ENCODE peak calls at places on chromosomes 2 and 18, in five cellular contexts. V is H9, A is H1, M is neuronal stem cell, E is mesenchymal stem cell. D is an unnamed sample.

GRCh38 chr2:180497621-180498152 is 482.7 kb upstream of the UBE2E3 start:
- DNase-seq in M (no peak), V (no peak), A (no peak), E (no peak), D (no peak)

GRCh38 chr2:38560092-38560491 is 42.6 kb downstream of the HNRNPLL start:
- DNase-seq in V (no peak), M (no peak), E (no peak), A (no peak), D (no peak)

GRCh38 chr18:55318864-55319516 is 269.0 kb downstream of the TCF4 start:
- DNase-seq in E (peak), A (no peak), M (no peak), V (no peak), D (no peak)

GRCh38 chr2:238691596-238692491 is 156.0 kb upstream of the TWIST2 start:
- DNase-seq in M (no peak), E (no peak), A (no peak), V (no peak), D (peak)

GRCh38 chr2:161136194-161136593 is 24.0 kb upstream of the TANK start:
- DNase-seq in M (no peak), V (no peak), E (peak), A (no peak), D (no peak)

GRCh38 chr18:48859311-48860275 is 91.2 kb downstream of the SMAD7 start:
- DNase-seq in V (peak), M (peak), E (no peak), A (no peak), D (no peak)

GRCh38 chr18:28177828-28178635 is 1.1 kb upstream of the CDH2 start:
- DNase-seq in E (peak), M (peak), A (no peak), V (peak), D (no peak)

GRCh38 chr2:40138327-40138726 is 313.6 kb downstream of the SLC8A1 start:
- DNase-seq in V (no peak), M (no peak), E (no peak), A (no peak), D (no peak)

GRCh38 chr2:28958689-28959088 is 22.4 kb upstream of the TOGARAM2 start:
- DNase-seq in M (peak), V (peak), A (no peak), E (peak), D (peak)

GRCh38 chr2:19474128-19474527 is 115.7 kb upstream of the OSR1 start:
- DNase-seq in E (peak), V (no peak), M (no peak), A (no peak), D (no peak)

GRCh38 chr2:215657844-215658243 is 222.0 kb upstream of the FN1 start:
- DNase-seq in A (peak), V (no peak), M (no peak), E (peak), D (no peak)

GRCh38 chr2:193584522-193584938 is 1389.8 kb upstream of the TMEFF2 start:
- DNase-seq in A (no peak), E (peak), V (peak), M (no peak), D (peak)

GRCh38 chr2:216596234-216596985 is 36.8 kb upstream of the IGFBP2 start:
- DNase-seq in V (no peak), E (peak), M (no peak), A (no peak), D (no peak)

GRCh38 chr2:163132850-163133249 is 294.3 kb upstream of the KCNH7 start:
- DNase-seq in E (peak), A (no peak), V (no peak), M (no peak), D (no peak)

GRCh38 chr18:22831441-22831904 is 101.7 kb upstream of the RBBP8 start:
- DNase-seq in M (no peak), E (peak), V (no peak), A (no peak), D (peak)

GRCh38 chr2:169343202-169343601 is 19.1 kb downstream of the LRP2 start:
- DNase-seq in E (no peak), V (no peak), A (no peak), M (no peak), D (no peak)

GRCh38 chr2:2896011-2896410 is 481.6 kb downstream of the EIPR1 start:
- DNase-seq in M (no peak), E (no peak), A (no peak), V (no peak), D (no peak)

GRCh38 chr2:154758871-154759270 is 60.4 kb downstream of the KCNJ3 start:
- DNase-seq in M (no peak), A (no peak), V (no peak), E (no peak), D (no peak)

GRCh38 chr2:126776255-126776654 is 120.3 kb downstream of the GYPC start:
- DNase-seq in A (no peak), M (no peak), V (no peak), E (peak), D (no peak)

GRCh38 chr2:54419386-54419785 is 36.7 kb upstream of the SPTBN1 start:
- DNase-seq in M (no peak), E (no peak), V (no peak), A (no peak), D (no peak)

GRCh38 chr18:49400398-49401072 is 59.9 kb downstream of the DYM start:
- DNase-seq in M (no peak), V (no peak), A (no peak), E (peak), D (no peak)

GRCh38 chr2:75788925-75789324 is 78.2 kb upstream of the GCFC2 start:
- DNase-seq in E (peak), A (no peak), V (no peak), M (no peak), D (peak)

GRCh38 chr18:71673954-71674353 is 870.2 kb downstream of the CBLN2 start:
- DNase-seq in V (no peak), M (no peak), E (no peak), A (no peak), D (no peak)

GRCh38 chr2:152198499-152198898 is 22.9 kb upstream of the STAM2 start:
- DNase-seq in V (peak), E (no peak), A (no peak), M (no peak), D (no peak)

GRCh38 chr2:10428355-10428754 is 19.8 kb downstream of the ODC1 start:
- DNase-seq in A (no peak), E (no peak), M (no peak), V (no peak), D (no peak)

GRCh38 chr2:238155051-238155760 is 3.6 kb upstream of the ERFE start:
- DNase-seq in A (no peak), V (no peak), E (peak), M (no peak), D (no peak)

GRCh38 chr2:18455256-18455862 is 105.1 kb downstream of the RDH14 start:
- DNase-seq in V (peak), A (no peak), M (no peak), E (peak), D (peak)

GRCh38 chr18:55013685-55014084 is 54.4 kb upstream of the CCDC68 start:
- DNase-seq in E (no peak), M (no peak), V (no peak), A (no peak), D (no peak)

GRCh38 chr2:6943971-6944370 is 26.8 kb downstream of the RNF144A start:
- DNase-seq in A (no peak), V (no peak), M (no peak), E (no peak), D (no peak)

GRCh38 chr2:158724803-158725271 is 70.3 kb upstream of the DAPL1 start:
- DNase-seq in A (no peak), V (no peak), M (no peak), E (peak), D (no peak)

GRCh38 chr18:58195278-58195721 is 151.3 kb downstream of the NEDD4L start:
- DNase-seq in A (no peak), E (no peak), V (peak), M (no peak), D (no peak)

GRCh38 chr2:64750001-64750816 is 96.5 kb upstream of the SERTAD2 start:
- DNase-seq in E (peak), M (no peak), A (no peak), V (peak), D (peak)
- H2BK12ac ChIP-seq in E (peak), M (no peak), A (no peak), V (no peak), D (no peak)

GRCh38 chr2:21406983-21407382 is 283.2 kb downstream of the TDRD15 start:
- DNase-seq in M (no peak), E (no peak), A (no peak), V (no peak), D (no peak)

GRCh38 chr2:21404137-21404536 is 280.4 kb downstream of the TDRD15 start:
- DNase-seq in V (no peak), A (no peak), M (no peak), E (no peak), D (no peak)

GRCh38 chr2:21404827-21405625 is 281.3 kb downstream of the TDRD15 start:
- DNase-seq in V (no peak), M (no peak), A (no peak), E (no peak), D (peak)
- H2BK12ac ChIP-seq in V (no peak), M (no peak), A (no peak), E (peak), D (no peak)

DNA sequence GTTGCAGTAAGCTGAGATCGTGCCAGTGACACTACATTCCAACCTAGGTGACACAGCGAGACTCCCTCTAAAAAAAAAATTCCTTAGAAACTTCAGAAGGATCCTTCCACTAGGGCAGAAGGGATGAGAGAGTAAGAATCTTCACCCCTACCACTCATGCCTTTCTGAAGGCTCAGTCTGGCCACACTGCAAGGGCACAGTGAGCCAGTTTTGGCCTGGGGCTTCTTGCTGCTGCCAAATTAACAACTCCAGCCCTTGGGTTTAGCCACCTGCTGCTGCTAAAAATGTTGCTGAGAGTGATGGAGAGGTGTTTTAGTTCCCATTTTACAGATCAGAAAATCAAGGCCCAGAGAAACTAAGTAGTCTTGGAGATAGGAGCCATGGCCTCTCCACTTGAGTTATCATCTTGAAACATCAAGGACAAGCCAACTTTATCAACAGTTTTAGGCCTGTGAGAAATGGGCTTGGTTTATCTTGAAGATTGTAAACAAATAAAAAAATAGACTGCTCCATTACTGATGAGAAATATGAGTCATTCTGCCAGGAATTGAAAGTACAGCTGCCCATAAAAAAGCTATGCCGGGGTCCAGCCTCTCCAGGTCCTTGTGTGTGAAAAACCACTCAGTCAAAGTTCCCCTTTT is 31.9 kb upstream of the CASP8 start:
- DNase-seq in E (peak), A (no peak), V (no peak), M (no peak), D (no peak)
- H2BK12ac ChIP-seq in E (no peak), A (no peak), V (no peak), M (no peak), D (no peak)

GRCh38 chr18:78517328-78517727 is 462.3 kb upstream of the SALL3 start:
- DNase-seq in A (no peak), M (no peak), E (no peak), V (no peak), D (no peak)

GRCh38 chr18:78521136-78521535 is 458.5 kb upstream of the SALL3 start:
- DNase-seq in A (no peak), M (no peak), V (no peak), E (no peak), D (no peak)

GRCh38 chr18:78517973-78518372 is 461.6 kb upstream of the SALL3 start:
- DNase-seq in V (no peak), M (no peak), A (no peak), E (no peak), D (no peak)

GRCh38 chr18:78518805-78519204 is 460.8 kb upstream of the SALL3 start:
- DNase-seq in A (no peak), V (peak), M (no peak), E (no peak), D (no peak)

GRCh38 chr18:78519394-78520062 is 460.1 kb upstream of the SALL3 start:
- DNase-seq in E (no peak), A (no peak), M (no peak), V (peak), D (no peak)
- H2BK12ac ChIP-seq in E (no peak), A (no peak), M (no peak), V (no peak), D (no peak)

GRCh38 chr2:134934150-134934549 is 15.5 kb downstream of the CCNT2 start:
- DNase-seq in E (no peak), M (no peak), A (no peak), V (no peak), D (no peak)
- H2BK12ac ChIP-seq in E (no peak), M (no peak), A (no peak), V (no peak), D (no peak)

GRCh38 chr2:100388703-100389102 is 28.8 kb downstream of the CHST10 start:
- DNase-seq in A (no peak), M (no peak), V (no peak), E (no peak), D (no peak)

GRCh38 chr2:100380681-100381080 is 36.8 kb downstream of the CHST10 start:
- DNase-seq in A (no peak), M (no peak), E (no peak), V (no peak), D (no peak)

GRCh38 chr2:100381240-100381639 is 36.2 kb downstream of the CHST10 start:
- DNase-seq in E (peak), M (peak), A (peak), V (peak), D (peak)

GRCh38 chr2:100383306-100383705 is 34.2 kb downstream of the CHST10 start:
- DNase-seq in M (no peak), E (no peak), V (no peak), A (no peak), D (no peak)

GRCh38 chr2:100383954-100384353 is 33.5 kb downstream of the CHST10 start:
- DNase-seq in A (no peak), V (no peak), M (no peak), E (no peak), D (no peak)
- H2BK12ac ChIP-seq in A (no peak), V (no peak), M (no peak), E (no peak), D (no peak)

DNA sequence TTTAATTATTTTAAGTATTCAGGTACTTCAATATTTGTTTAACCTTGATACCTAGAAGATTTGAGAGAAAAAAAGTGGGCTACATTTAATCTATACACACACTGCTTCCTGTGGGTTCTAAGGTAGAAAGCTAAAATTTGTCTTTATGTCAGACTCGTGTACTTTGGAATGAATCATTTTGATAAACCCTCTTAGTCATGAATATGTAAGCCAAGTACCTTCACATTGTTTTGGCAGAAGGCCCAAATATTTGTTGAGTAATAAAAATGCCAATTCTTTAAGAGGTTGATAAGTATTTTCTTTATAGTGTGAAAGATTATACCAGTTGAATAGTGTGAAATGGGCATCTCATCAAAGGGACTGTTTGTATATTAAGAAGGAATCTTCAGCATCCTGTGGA is 1464.6 kb upstream of the ZEB2 start:
- DNase-seq in E (peak), V (no peak), A (no peak), M (no peak), D (peak)
- H2BK12ac ChIP-seq in E (no peak), V (no peak), A (no peak), M (no peak), D (no peak)

DNA sequence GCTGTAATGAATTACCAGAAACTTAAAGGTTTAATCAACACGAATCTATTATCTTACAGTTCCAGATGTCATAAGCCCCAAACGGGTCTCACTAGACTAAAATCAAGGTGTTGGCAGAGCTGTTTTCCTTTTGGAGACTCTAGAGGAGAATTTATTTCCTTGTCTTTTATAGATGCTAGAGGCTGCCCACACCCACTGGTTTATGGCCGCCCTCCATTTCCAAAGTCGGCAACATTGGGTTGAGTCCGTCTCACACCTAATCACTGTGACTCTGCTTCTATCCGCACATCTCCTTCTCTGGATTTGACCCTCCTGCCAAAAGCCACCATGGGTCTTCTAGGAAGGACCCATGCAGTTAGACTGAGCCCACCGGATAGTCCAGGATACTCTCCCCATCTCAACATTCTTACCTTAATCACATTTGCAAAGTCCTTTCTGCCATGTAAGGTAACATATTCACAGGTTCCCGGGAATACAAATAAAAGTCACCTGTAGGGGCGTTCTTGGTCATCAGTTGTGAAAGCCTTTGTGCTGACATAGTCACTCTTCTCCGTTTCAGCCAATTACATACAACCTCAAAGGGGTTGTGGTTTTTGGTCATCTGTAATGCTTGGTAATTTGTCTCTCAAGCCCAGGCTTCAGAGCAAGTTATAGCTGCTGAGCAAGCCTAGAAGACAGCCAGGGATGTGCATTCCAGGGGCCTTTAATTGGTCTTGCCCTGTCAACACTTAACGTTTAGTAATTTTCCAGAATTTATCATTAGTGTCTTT is 179.4 kb downstream of the ANTXR1 start:
- DNase-seq in M (no peak), V (no peak), A (no peak), E (no peak), D (no peak)
- H2BK12ac ChIP-seq in M (no peak), V (no peak), A (no peak), E (peak), D (no peak)

D was measured in trophoblast cell.